ENCODE peak calls at places on chromosomes 6 and 20, in five cellular contexts. C, W, Q, T and F are unnamed samples.

GRCh38 chr6:71347119-71347518 is 58.5 kb downstream of the OGFRL1 start:
- DNase-seq in Q (no peak), T (no peak), W (no peak), C (peak; percentile 53), F (no peak)

GRCh38 chr20:13581451-13581850 is 57.3 kb downstream of the TASP1 start:
- DNase-seq in W (no peak), C (no peak), Q (no peak), T (no peak), F (no peak)

GRCh38 chr6:108127826-108128225 is 38.0 kb upstream of the NR2E1 start:
- DNase-seq in C (no peak), T (no peak), W (no peak), Q (peak; percentile 40), F (no peak)

GRCh38 chr6:143609501-143609900 is 68.3 kb upstream of the PHACTR2 start:
- DNase-seq in Q (no peak), C (no peak), W (no peak), T (no peak), F (no peak)

GRCh38 chr6:124962617-124963415 is 579 bp downstream of the RNF217 start:
- DNase-seq in W (peak; percentile 46), T (peak; percentile 50), Q (no peak), C (peak; percentile 58), F (no peak)

GRCh38 chr20:8693709-8694108 is 375.2 kb upstream of the PLCB4 start:
- DNase-seq in W (no peak), C (no peak), Q (peak; percentile 85), T (no peak), F (no peak)

GRCh38 chr20:15863735-15864134 is 709.5 kb downstream of the KIF16B start:
- DNase-seq in T (no peak), W (no peak), C (no peak), Q (no peak), F (no peak)

GRCh38 chr6:56520218-56520617 is 122.5 kb downstream of the DST start:
- DNase-seq in T (no peak), C (no peak), W (no peak), Q (no peak), F (no peak)

GRCh38 chr20:19617256-19617655 is 140.8 kb upstream of the RIN2 start:
- DNase-seq in C (no peak), W (no peak), T (no peak), Q (no peak), F (no peak)

GRCh38 chr6:166598441-166599138 is 12.1 kb upstream of the RAMACL start:
- DNase-seq in W (peak; percentile 72), Q (peak; percentile 97), T (no peak), C (peak; percentile 63), F (no peak)

GRCh38 chr6:117605169-117605826 is 3.0 kb upstream of the GOPC start:
- DNase-seq in W (no peak), Q (peak; percentile 85), T (peak; percentile 59), C (peak; percentile 91), F (peak; percentile 71)